ENCODE peak calls at places on chromosome 11, in nine cellular contexts. Z is heart left ventricle, U is substantia nigra, N is tibial artery, S is left lung, W is dorsolateral prefrontal cortex, Q is A549, R is ovary, F is right cardiac atrium. L is an unnamed sample.

GRCh38 chr11:19848219-19848618 is 135.6 kb downstream of the NAV2 start:
- DNase-seq in Z (no peak), U (no peak), N (no peak), S (no peak), W (no peak), Q (no peak), R (no peak), F (no peak), L (no peak)

GRCh38 chr11:17803751-17804334 is 69.3 kb downstream of the KCNC1 start:
- DNase-seq in Z (no peak), U (no peak), N (no peak), S (no peak), W (no peak), Q (no peak), R (no peak), F (no peak), L (no peak)

GRCh38 chr11:130473795-130474377 is 25.4 kb downstream of the ADAMTS15 start:
- DNase-seq in Z (no peak), U (no peak), N (no peak), S (no peak), W (no peak), Q (no peak), R (no peak), F (no peak), L (no peak)

GRCh38 chr11:114171257-114172054 is 111.9 kb downstream of the ZBTB16 start:
- DNase-seq in Z (peak), U (no peak), N (peak), S (peak), W (no peak), Q (no peak), R (peak), F (peak), L (peak)

GRCh38 chr11:6623391-6624363 is 4.5 kb upstream of the TPP1 start:
- DNase-seq in Z (no peak), U (no peak), N (no peak), S (peak), W (no peak), Q (no peak), R (no peak), F (no peak), L (no peak)

GRCh38 chr11:5488798-5489399 is 414 bp downstream of the OR52D1 start:
- DNase-seq in Z (no peak), U (no peak), N (no peak), S (no peak), W (no peak), Q (no peak), R (no peak), F (no peak), L (no peak)

GRCh38 chr11:8709002-8709672 is 26.5 kb downstream of the RPL27A start:
- DNase-seq in Z (peak), U (no peak), N (peak), S (peak), W (peak), Q (no peak), R (peak), F (peak), L (peak)

GRCh38 chr11:117438371-117439000 is 110.8 kb downstream of the CEP164 start:
- DNase-seq in Z (no peak), U (no peak), N (peak), S (no peak), W (peak), Q (no peak), R (no peak), F (no peak), L (no peak)

GRCh38 chr11:75768112-75768908 is at the start of gene DGAT2:
- DNase-seq in Z (peak), U (peak), N (peak), S (peak), W (peak), Q (peak), R (peak), F (peak), L (peak)

GRCh38 chr11:100730266-100730665 is 43.2 kb downstream of the ARHGAP42 start:
- DNase-seq in Z (no peak), U (no peak), N (no peak), S (no peak), W (no peak), Q (no peak), R (no peak), F (no peak), L (no peak)

GRCh38 chr11:100727410-100727809 is 40.3 kb downstream of the ARHGAP42 start:
- DNase-seq in Z (peak), U (no peak), N (no peak), S (no peak), W (no peak), Q (no peak), R (no peak), F (peak), L (no peak)

GRCh38 chr11:100731471-100731870 is 44.4 kb downstream of the ARHGAP42 start:
- DNase-seq in Z (no peak), U (no peak), N (no peak), S (no peak), W (no peak), Q (no peak), R (no peak), F (no peak), L (no peak)

DNA sequence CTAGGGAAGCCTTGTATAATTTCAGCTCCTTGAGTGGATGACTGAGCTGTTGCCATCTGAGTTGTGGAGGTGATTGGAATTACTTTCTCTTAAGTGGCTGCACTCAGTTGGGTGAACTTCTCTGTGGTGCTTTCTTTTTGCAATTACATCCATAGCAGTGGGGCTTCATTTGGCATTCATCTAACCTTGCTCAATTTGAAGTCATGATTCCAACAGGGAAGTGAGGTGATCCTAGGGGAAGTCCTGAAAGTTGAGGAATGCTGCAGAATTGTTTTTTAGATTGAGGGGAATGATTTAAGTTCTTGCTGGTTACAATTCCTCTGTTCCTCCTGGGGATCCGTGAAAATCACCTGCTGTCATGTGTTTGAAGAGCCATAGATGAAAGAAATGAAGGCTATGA is 39.6 kb downstream of the ARHGAP42 start:
- DNase-seq in Z (no peak), U (no peak), N (no peak), S (no peak), W (no peak), Q (no peak), R (no peak), F (no peak), L (no peak)
- H3K27ac ChIP-seq in Z (peak), U (no peak), N (peak), S (no peak), W (no peak), Q (no peak), R (no peak), F (no peak), L (no peak)

GRCh38 chr11:34345991-34346480 is 11.8 kb downstream of the ABTB2 start:
- DNase-seq in Z (peak), U (no peak), N (peak), S (no peak), W (peak), Q (no peak), R (no peak), F (peak), L (peak)
- H3K27ac ChIP-seq in Z (peak), U (peak), N (peak), S (no peak), W (peak), Q (peak), R (no peak), F (peak), L (peak)

DNA sequence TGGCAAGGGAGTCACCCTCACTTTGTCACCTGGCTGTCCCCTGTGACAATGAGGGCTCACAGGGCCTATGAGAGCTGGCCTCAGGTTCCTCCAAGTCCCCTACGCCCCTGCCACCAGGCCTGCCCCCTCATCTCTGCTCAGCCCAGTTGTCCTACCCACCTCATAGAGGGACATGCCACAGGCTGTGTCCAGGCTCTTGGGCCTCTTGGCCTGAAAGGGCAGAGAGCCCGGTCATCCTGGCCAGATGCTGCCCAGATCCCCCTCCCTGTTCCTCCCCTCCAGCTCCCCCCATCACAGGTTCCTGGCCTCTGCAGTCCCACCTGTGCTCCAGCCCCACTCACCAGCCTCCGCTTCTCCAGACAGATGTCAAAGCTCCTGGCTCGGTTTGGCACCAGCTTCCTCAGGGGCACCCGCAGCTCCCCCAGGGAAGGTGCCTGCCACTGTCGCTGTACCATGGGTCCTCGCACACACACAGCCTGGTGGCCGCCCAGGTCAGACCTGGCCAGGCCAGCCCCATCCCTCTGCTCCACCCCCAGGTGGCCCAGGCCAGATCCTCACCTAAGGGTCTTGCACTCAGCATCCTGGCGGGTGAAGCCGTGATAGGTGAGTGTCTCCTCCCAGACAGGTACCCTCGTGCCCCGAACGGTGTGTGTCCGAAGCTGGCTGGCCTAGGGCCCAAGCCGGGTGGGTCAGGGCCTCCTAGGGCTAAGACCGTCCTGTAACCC is 8.2 kb downstream of the NDUFV1 start:
- DNase-seq in Z (no peak), U (no peak), N (no peak), S (no peak), W (no peak), Q (no peak), R (no peak), F (peak), L (no peak)
- H3K27ac ChIP-seq in Z (no peak), U (no peak), N (peak), S (peak), W (no peak), Q (no peak), R (no peak), F (no peak), L (no peak)

GRCh38 chr11:62789576-62789975 is 2.2 kb downstream of the TMEM223 start:
- DNase-seq in Z (no peak), U (no peak), N (no peak), S (no peak), W (no peak), Q (no peak), R (no peak), F (no peak), L (no peak)

GRCh38 chr11:62794201-62794775 is 2.5 kb upstream of the TMEM223 start:
- DNase-seq in Z (no peak), U (no peak), N (no peak), S (no peak), W (no peak), Q (no peak), R (no peak), F (peak), L (no peak)

GRCh38 chr11:62788991-62789390 is 1.8 kb downstream of the TMEM179B start:
- DNase-seq in Z (no peak), U (no peak), N (no peak), S (no peak), W (no peak), Q (no peak), R (no peak), F (peak), L (no peak)

GRCh38 chr11:62791501-62792192 is at the start of gene TMEM223:
- DNase-seq in Z (peak), U (peak), N (peak), S (peak), W (peak), Q (peak), R (peak), F (peak), L (peak)

DNA sequence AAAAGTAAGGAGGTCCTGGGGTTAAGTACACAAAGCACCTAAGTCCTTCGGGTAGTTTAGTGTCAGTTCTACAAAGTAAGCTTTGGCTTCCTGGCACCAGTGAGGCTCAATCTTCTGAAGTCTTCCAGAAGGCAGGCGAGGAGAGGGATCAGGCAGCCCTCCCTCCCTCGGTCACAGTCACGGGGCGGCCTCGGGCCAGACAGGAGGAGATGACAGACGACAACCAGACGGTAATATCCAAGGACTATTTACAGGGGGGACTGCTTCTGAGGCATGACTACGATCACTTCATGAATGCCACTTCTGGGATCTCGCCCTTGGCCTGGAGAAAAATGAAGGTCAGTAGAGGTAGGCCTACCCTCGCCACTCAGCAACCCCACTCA is 378 bp upstream of the TMEM223 start:
- DNase-seq in Z (peak), U (no peak), N (peak), S (no peak), W (no peak), Q (no peak), R (no peak), F (peak), L (peak)
- H3K27ac ChIP-seq in Z (peak), U (peak), N (peak), S (peak), W (peak), Q (peak), R (peak), F (peak), L (peak)

GRCh38 chr11:95993438-95994339 is 69.8 kb upstream of the MTMR2 start:
- DNase-seq in Z (no peak), U (no peak), N (no peak), S (no peak), W (no peak), Q (no peak), R (no peak), F (no peak), L (no peak)

GRCh38 chr11:95991101-95991500 is 67.2 kb upstream of the MTMR2 start:
- DNase-seq in Z (no peak), U (no peak), N (no peak), S (no peak), W (no peak), Q (no peak), R (no peak), F (no peak), L (no peak)

GRCh38 chr11:95989780-95990179 is 65.9 kb upstream of the MTMR2 start:
- DNase-seq in Z (no peak), U (no peak), N (no peak), S (no peak), W (no peak), Q (no peak), R (no peak), F (no peak), L (no peak)

GRCh38 chr11:95989216-95989615 is 65.3 kb upstream of the MTMR2 start:
- DNase-seq in Z (no peak), U (no peak), N (no peak), S (no peak), W (no peak), Q (no peak), R (no peak), F (no peak), L (no peak)

GRCh38 chr11:95991545-95991944 is 67.6 kb upstream of the MTMR2 start:
- DNase-seq in Z (no peak), U (no peak), N (no peak), S (peak), W (no peak), Q (no peak), R (no peak), F (no peak), L (no peak)
- H3K27ac ChIP-seq in Z (no peak), U (no peak), N (peak), S (peak), W (no peak), Q (peak), R (peak), F (no peak), L (no peak)

DNA sequence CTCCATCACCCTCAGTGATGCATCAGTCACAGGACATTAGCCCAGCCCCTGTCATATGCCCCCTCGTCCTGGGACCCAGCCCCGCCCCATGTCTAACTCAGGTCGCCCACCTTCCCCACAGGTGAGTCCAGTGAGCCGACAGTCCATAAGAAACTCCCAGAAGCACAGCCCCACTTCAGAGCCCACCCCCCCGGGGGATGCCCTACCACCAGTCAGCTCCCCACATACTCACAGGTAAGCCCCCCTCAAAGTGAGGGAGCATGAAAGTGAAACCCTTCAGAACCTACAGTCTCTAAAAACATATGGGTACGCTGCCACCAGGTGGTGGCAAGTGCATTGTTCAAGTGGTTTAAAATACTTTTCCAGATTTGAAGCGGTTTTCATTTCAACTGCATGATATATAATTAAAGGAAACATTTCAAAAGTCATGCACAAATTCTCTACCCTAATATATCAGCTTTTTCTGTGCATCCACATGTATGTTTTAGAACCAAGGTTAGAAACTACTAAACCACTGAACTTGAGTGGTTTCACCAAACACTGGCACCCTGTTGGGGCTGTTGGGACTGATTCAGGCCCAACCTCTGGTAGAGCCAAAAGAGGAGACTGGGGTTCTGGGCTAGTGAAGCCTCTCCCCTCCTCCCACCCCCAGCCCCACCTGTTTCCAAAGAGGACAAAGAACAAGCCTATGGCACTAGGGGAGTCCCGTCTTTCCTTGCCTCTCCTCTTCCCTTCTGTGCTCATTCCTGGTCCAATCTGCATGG is 17.3 kb downstream of the EPS8L2 start:
- DNase-seq in Z (no peak), U (no peak), N (no peak), S (no peak), W (no peak), Q (no peak), R (no peak), F (peak), L (no peak)
- H3K27ac ChIP-seq in Z (no peak), U (no peak), N (no peak), S (no peak), W (no peak), Q (no peak), R (no peak), F (no peak), L (no peak)

DNA sequence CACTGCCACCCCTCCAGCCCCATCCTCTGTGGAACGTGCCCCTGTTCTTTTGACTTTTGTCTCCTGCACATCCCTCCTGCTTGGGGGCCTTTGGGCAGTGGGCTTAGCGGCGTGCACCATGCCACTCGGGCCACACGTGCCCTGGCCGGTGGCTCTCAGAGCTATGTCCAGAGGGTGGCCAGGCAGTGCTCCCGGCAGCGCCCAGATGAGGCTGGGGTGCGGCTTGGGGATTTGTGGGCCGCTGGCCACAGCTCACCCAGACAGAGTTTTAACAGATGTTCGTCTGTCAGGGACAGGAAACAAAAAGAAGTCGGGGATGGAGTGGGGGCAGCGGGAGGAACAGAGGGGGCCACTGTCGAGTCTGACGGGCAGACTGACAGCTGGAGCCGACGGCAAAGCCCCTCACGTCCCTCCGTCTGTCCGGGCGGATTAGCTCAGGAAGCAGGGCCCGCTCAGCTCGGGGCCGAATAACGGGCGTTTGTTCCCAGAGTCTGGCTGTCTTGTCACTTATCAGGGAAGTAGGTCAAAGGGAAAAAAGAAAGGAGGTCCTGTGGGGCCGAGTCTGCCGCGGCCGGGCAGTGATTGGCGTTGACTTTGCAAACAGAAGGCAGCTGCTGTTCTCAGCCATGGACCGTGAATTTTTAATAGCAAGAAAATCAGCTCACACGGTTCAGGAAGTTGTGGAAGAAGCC is 61.6 kb downstream of the LRP5 start:
- DNase-seq in Z (peak), U (no peak), N (peak), S (no peak), W (peak), Q (no peak), R (peak), F (peak), L (no peak)
- H3K27ac ChIP-seq in Z (peak), U (peak), N (peak), S (peak), W (peak), Q (no peak), R (peak), F (peak), L (peak)

DNA sequence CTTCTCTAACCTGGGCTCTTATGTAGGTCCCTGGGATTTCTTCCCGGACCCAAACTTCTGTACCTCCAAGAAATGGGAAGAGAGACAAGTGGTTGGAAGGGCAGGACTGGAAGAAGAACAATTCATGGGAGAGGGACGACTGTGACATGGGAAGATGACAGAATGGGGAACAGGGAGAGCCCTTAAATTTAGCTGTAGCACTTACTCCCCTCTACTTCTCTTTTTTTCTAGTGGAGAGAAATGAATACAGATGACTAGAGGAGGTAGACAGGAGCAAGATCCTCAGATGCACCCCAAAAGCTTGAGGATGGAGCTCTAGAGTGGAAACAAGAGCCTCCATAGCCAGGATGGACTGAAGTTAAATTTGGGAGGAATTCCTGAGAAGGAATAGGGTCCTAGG is 2.3 kb downstream of the RHOG start:
- DNase-seq in Z (no peak), U (no peak), N (no peak), S (no peak), W (no peak), Q (no peak), R (no peak), F (no peak), L (no peak)
- H3K27ac ChIP-seq in Z (peak), U (peak), N (peak), S (peak), W (peak), Q (no peak), R (no peak), F (peak), L (no peak)

DNA sequence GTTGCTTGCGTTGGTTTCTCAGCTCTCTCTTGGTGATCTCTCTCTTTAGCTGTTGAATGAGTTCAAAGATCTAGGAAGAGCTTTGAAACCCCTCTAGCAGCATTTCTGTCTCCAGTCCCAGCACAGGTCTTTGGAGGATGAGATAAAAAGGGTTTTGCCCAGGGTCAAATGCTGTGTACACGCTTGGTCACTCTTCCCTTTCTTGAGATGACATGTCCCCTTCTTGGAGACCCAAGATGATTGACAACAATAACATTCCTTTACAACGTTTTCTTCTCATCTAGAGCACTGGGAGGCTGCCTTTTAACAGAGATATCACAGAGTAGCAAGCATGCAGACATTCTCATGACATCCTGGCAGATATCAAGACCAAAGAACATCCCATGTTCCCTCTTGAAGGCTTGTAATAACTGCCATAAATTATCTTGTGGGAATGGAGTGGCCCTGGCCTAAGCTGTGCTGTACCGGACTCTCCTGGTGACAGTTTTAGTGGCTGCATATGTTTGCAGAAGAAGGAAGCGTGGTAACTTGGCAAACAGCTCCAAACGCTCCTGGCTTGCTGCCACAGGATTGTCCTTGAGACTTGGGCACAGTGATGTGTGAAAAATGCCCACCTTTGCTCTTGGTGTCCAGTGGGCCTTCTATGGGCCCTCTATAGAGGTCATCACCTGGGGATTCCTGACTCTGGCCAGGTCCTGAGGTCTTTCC is 107.8 kb downstream of the PTPRJ start:
- DNase-seq in Z (peak), U (no peak), N (no peak), S (no peak), W (no peak), Q (no peak), R (peak), F (peak), L (no peak)
- H3K27ac ChIP-seq in Z (no peak), U (no peak), N (no peak), S (no peak), W (no peak), Q (no peak), R (no peak), F (no peak), L (peak)